ENCODE peak calls at places on chromosomes 13 and 19, in nine cellular contexts. Z is tibial artery; J is stomach; G is fibroblast of mammary gland; S is prostate gland; V is fibroblast of the aortic adventitia; X is CD8-positive, alpha-beta T cell; W is lower lobe of right lung; N is psoas muscle. D is an unnamed sample.

GRCh38 chr19:35509018-35509652 is 4.3 kb downstream of the DMKN start:
- DNase-seq in G (no peak), Z (no peak), V (no peak), S (peak), W (peak), X (peak), J (peak), N (no peak), D (no peak)

GRCh38 chr19:44752816-44753618 is 4.5 kb downstream of the BCL3 start:
- DNase-seq in G (peak), V (peak), J (peak), Z (peak), S (peak), W (peak), X (peak), N (peak), D (peak)

GRCh38 chr13:49996951-49997895 is at the start of gene TRIM13:
- DNase-seq in W (peak), V (peak), Z (peak), G (peak), N (peak), S (peak), J (peak), X (peak), D (peak)

GRCh38 chr19:30443531-30444252 is 71.5 kb downstream of the ZNF536 start:
- DNase-seq in V (no peak), Z (no peak), W (no peak), X (no peak), N (no peak), G (no peak), S (no peak), J (no peak), D (no peak)

GRCh38 chr19:55426042-55426441 is 17.1 kb downstream of the SHISA7 start:
- DNase-seq in S (no peak), Z (no peak), G (no peak), V (no peak), N (no peak), X (no peak), W (no peak), J (no peak), D (no peak)

GRCh38 chr13:57557979-57558529 is 73.5 kb upstream of the PCDH17 start:
- DNase-seq in J (no peak), Z (no peak), S (no peak), W (no peak), G (no peak), N (no peak), V (no peak), X (no peak), D (peak)

GRCh38 chr13:39038569-39038898 is 278 bp downstream of the NHLRC3 start:
- DNase-seq in G (no peak), S (no peak), Z (no peak), X (no peak), W (no peak), V (no peak), J (no peak), N (no peak), D (no peak)

GRCh38 chr13:36418022-36418805 is 14.1 kb upstream of the CCNA1 start:
- DNase-seq in W (no peak), X (no peak), V (peak), G (peak), Z (no peak), N (no peak), S (no peak), J (no peak), D (peak)

GRCh38 chr19:4744451-4745170 is 21.0 kb upstream of the DPP9 start:
- DNase-seq in V (peak), N (no peak), S (no peak), J (no peak), Z (peak), G (peak), X (no peak), W (no peak), D (peak)

GRCh38 chr19:29672933-29673336 is 7.7 kb downstream of the PLEKHF1 start:
- DNase-seq in X (peak), S (no peak), W (no peak), Z (no peak), N (no peak), J (peak), V (no peak), G (no peak), D (no peak)

GRCh38 chr13:48874165-48874564 is 101.5 kb upstream of the FNDC3A start:
- DNase-seq in G (no peak), W (no peak), Z (no peak), S (no peak), X (no peak), N (no peak), J (no peak), V (no peak), D (no peak)

GRCh38 chr13:98150836-98151489 is 8.1 kb downstream of the FARP1 start:
- DNase-seq in S (no peak), W (no peak), X (no peak), G (no peak), Z (no peak), J (no peak), N (no peak), V (no peak), D (no peak)

GRCh38 chr13:95226932-95227718 is 74.1 kb downstream of the ABCC4 start:
- DNase-seq in S (no peak), X (no peak), N (no peak), V (no peak), J (no peak), W (no peak), Z (no peak), G (no peak), D (no peak)

GRCh38 chr13:63737418-63737817 is 2321.8 kb upstream of the PCDH20 start:
- DNase-seq in W (no peak), S (no peak), N (no peak), G (no peak), J (no peak), X (no peak), Z (no peak), V (no peak), D (no peak)

GRCh38 chr19:56089344-56089743 is 31.8 kb downstream of the ZNF787 start:
- DNase-seq in J (no peak), V (no peak), Z (no peak), N (no peak), G (no peak), W (no peak), S (no peak), X (no peak), D (no peak)

GRCh38 chr19:58575183-58576041 is 2.3 kb upstream of the MZF1 start:
- DNase-seq in N (peak), X (peak), G (peak), W (peak), J (peak), Z (peak), S (peak), V (peak), D (peak)

GRCh38 chr13:22080832-22081231 is 410.0 kb downstream of the FGF9 start:
- DNase-seq in X (no peak), S (no peak), V (no peak), W (no peak), Z (no peak), N (no peak), J (no peak), G (no peak), D (no peak)

GRCh38 chr19:27746691-27747380 is 1466.1 kb downstream of the UQCRFS1 start:
- DNase-seq in X (peak), J (peak), Z (peak), W (no peak), S (peak), G (peak), N (peak), V (peak), D (peak)

GRCh38 chr19:44050740-44051653 is 839 bp upstream of the ZNF223 start:
- DNase-seq in Z (no peak), N (no peak), S (no peak), X (peak), V (no peak), W (no peak), G (no peak), J (peak), D (peak)

GRCh38 chr13:52846567-52847321 is 1.7 kb downstream of the PCDH8 start:
- DNase-seq in N (peak), V (peak), Z (peak), S (peak), X (no peak), J (no peak), G (peak), W (peak), D (peak)

GRCh38 chr13:25468330-25469178 is 96.8 kb downstream of the ATP8A2 start:
- DNase-seq in W (no peak), X (no peak), J (no peak), V (no peak), N (no peak), Z (no peak), S (no peak), G (no peak), D (no peak)

GRCh38 chr19:5345895-5346386 is 5.3 kb upstream of the PTPRS start:
- DNase-seq in V (peak), N (no peak), Z (no peak), W (no peak), G (peak), X (no peak), S (no peak), J (no peak), D (peak)

GRCh38 chr13:85729296-85729695 is 69.9 kb downstream of the SLITRK6 start:
- DNase-seq in X (no peak), S (no peak), N (no peak), Z (no peak), G (no peak), V (peak), W (no peak), J (no peak), D (peak)

GRCh38 chr19:58558066-58558622 is at the start of gene UBE2M:
- DNase-seq in Z (peak), J (peak), N (peak), G (peak), S (peak), W (peak), X (no peak), V (peak), D (peak)

DNA sequence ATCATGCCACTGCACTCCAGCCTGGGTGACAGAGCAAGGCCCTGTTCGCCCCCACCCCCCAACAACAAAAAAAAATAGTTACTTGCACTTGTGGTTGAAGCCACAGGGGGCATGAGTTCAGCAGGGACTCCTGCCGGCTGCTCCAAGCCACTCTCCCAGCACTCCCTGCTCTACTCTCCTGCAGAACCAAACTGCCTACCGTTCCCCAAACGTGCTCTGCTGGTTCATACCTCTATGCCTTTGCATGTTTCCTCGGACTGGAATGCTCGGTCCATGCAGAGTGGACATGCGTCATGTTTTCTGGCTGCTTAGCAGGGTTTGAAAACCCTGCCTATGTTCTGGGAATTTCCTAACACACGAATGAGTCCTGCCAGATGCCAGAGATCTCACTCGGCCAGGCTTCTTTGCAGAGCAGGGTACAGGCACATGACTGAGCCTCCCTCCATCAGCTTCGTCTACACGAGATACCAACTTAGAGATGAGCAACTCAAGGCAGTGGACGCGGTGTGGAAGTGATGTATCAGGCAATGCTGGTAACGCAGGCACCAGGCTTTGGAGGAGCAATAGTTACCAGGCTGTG is 8.5 kb upstream of the SLC25A15 start:
- DNase-seq in G (no peak), J (no peak), S (no peak), W (no peak), V (no peak), Z (no peak), N (no peak), X (no peak), D (peak)
- TF ChIP-seq CTCF in G (no peak), J (no peak), S (no peak), W (no peak), V (peak), Z (no peak), N (no peak), X (no peak), D (no peak)

GRCh38 chr19:50024719-50025021 is 502 bp downstream of the VRK3 start:
- DNase-seq in X (no peak), Z (no peak), G (no peak), N (no peak), J (no peak), V (no peak), S (no peak), W (no peak), D (peak)

GRCh38 chr19:50026550-50026906 is 723 bp downstream of the ZNF473 start:
- DNase-seq in V (no peak), W (no peak), S (no peak), N (no peak), G (no peak), X (no peak), Z (no peak), J (no peak), D (no peak)

GRCh38 chr19:50022823-50023222 is 2.3 kb downstream of the VRK3 start:
- DNase-seq in G (no peak), S (no peak), V (no peak), X (no peak), W (no peak), J (no peak), N (no peak), Z (no peak), D (no peak)

GRCh38 chr19:50025022-50025793 is at the start of gene VRK3:
- DNase-seq in N (peak), J (peak), V (peak), W (peak), Z (peak), X (peak), G (peak), S (peak), D (peak)

GRCh38 chr19:50025794-50026549 is at the start of gene ZNF473:
- DNase-seq in X (peak), Z (peak), J (peak), N (peak), G (peak), V (no peak), W (peak), S (peak), D (peak)
- H3K4me3 ChIP-seq in X (peak), Z (peak), J (peak), N (peak), G (peak), V (peak), W (peak), S (peak), D (peak)

GRCh38 chr19:1213391-1214286 is 8.1 kb downstream of the STK11 start:
- DNase-seq in J (peak), G (peak), W (peak), Z (peak), V (no peak), X (no peak), N (peak), S (peak), D (peak)

GRCh38 chr19:1214299-1214861 is 8.8 kb downstream of the STK11 start:
- DNase-seq in W (no peak), N (no peak), X (no peak), Z (no peak), V (no peak), J (no peak), S (no peak), G (no peak), D (no peak)

GRCh38 chr19:1214862-1215731 is 9.5 kb downstream of the STK11 start:
- DNase-seq in Z (peak), G (no peak), J (peak), V (no peak), W (peak), N (peak), X (no peak), S (no peak), D (no peak)

GRCh38 chr19:1210227-1210538 is 4.6 kb downstream of the STK11 start:
- DNase-seq in G (no peak), J (no peak), V (no peak), N (no peak), W (no peak), X (no peak), S (no peak), Z (no peak), D (no peak)

DNA sequence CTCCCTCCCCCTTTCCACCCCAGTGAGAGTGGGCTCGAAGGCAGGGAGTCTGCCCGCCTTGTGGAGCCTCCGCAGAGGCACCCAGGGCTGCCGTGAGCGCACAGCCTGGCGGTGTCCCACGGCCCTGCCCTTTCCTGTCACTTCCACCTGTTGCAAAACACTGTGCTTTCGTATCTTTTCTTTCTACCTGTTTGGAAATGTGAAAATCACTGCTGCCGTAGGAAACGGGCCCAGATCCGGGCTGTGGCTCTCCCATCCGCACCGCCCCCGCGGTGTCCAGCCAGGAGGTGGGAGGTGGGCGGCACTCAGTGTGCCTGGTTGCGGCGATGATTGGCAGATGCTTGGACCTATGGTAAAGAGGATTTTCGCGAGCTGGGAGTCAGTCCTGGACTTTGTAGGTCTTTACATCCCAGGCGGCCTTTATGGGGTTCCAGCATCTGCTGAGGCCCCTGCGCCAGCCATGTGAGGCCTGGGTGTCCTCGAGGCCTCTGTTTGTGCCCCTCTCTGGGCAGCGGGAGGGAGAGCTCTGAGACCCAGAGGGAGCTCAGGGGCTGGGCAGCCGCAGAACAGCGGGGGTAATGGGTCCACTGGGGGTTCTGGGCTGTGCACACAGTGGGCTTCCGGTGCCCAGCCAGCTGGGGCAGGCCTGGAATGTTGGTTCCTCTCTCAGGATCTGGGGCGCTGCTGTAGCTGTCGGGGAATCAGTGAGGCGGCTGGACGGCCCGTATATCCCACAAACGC is 6.1 kb downstream of the STK11 start:
- DNase-seq in N (peak), J (peak), G (peak), Z (no peak), S (peak), V (no peak), X (no peak), W (no peak), D (no peak)
- TF ChIP-seq CTCF in N (no peak), J (no peak), G (no peak), Z (no peak), S (no peak), V (no peak), X (no peak), W (no peak), D (no peak)

DNA sequence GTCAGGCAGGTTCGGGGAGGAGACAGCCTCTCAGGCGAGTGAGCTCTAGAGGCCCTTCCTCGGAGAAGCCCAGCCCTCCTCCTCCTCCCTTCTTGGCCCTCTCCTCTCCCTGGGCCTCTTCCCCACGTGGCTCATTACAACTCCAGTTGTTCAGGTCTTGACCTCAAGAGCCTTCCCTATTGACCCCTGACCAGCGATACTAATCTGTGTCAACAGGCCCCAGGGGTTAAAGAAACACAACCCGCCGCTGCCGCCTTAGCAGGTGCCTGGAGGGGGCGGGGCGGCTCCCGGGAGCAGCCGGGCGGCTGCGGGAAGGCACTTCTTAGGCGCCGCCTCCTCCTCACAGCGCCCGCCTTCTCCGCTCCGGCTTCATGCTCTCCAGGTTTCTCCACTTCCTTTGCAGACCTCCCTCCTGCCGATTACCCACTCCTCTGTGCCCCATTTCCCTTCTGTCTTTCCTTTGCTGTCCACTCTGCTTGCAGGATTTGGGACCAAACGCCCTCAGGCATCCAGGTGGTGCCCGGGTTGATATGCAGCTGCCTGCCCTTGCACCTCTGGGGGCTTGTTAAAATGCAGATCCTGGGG is 51.0 kb downstream of the LYL1 start:
- DNase-seq in W (peak), N (peak), Z (no peak), G (no peak), X (no peak), S (peak), J (peak), V (no peak), D (peak)
- H3K4me3 ChIP-seq in W (peak), N (peak), Z (peak), G (no peak), X (no peak), S (no peak), J (no peak), V (peak), D (no peak)

GRCh38 chr19:2944775-2945574 is at the start of gene ZNF77:
- DNase-seq in J (peak), G (peak), V (peak), N (peak), X (peak), Z (peak), S (peak), W (peak), D (peak)
- TF ChIP-seq CTCF in J (peak), G (no peak), V (no peak), N (peak), X (no peak), Z (peak), S (peak), W (no peak), D (no peak)

GRCh38 chr13:99967884-99968520 is 3.6 kb downstream of the ZIC5 start:
- DNase-seq in G (no peak), X (no peak), S (no peak), Z (no peak), V (no peak), J (no peak), W (no peak), N (no peak), D (no peak)
- H3K4me3 ChIP-seq in G (no peak), X (no peak), S (no peak), Z (peak), V (no peak), J (peak), W (peak), N (peak), D (no peak)

DNA sequence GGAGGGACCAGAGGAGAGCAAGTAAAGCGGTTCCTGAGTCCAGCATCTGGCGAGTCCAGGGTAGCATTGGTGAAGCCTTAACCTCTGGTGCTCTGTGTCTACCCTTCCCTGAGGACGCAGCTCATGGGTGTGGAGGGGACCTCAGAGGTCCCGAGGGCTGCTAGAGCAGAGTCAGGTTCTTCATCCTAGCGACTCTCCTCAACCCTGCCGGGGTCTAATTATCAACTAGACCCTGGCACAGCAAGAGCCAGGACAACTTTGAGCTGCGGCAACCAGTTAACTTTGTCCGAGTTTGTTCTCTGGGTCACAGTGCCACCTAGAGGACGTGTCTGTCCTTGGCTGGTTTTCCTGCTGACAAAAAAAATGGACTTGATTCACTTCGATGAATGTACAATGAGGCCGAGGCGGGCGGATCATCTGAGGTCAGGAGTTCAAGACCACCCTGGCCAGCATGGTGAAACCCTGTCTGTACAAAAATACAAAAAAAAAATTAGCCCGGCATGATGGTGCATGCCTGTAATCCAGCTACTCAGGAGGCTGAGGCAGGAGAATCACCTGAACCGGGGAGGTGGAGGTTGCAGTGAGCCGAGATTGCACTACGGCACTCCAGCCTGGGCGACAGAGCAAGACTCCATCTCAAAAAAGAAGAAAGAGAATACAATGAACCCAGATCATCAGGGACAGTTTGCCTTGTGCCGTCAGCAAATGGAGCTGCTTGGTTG is 24.9 kb downstream of the TSSK6 start:
- DNase-seq in V (peak), G (peak), S (peak), N (peak), Z (peak), J (peak), X (peak), W (peak), D (peak)
- TF ChIP-seq CTCF in V (peak), G (peak), S (peak), N (peak), Z (peak), J (peak), X (peak), W (peak), D (peak)